ENCODE peak calls at places on chromosomes 7 and 10, in ten cellular contexts. W is SK-N-SH, F is GM23248, L is OCI-LY7, Y is hepatocyte, X is HCT116, S is PC-3, A is MM.1S, B is PC-9, I is GM23338. Z is an unnamed sample.

GRCh38 chr7:26423436-26423835 is 131.8 kb downstream of the SNX10 start:
- DNase-seq in W (no peak), F (no peak), L (no peak), Y (no peak), X (no peak), S (peak; percentile 40), A (no peak), B (peak; percentile 65), I (no peak), Z (no peak)

GRCh38 chr7:3260425-3260762 is 40.7 kb upstream of the SDK1 start:
- DNase-seq in W (no peak), F (peak; percentile 65), L (no peak), Y (peak; percentile 39), X (no peak), S (no peak), A (no peak), B (no peak), I (no peak), Z (no peak)

GRCh38 chr10:96833220-96834001 is 1.3 kb downstream of the LCOR start:
- DNase-seq in W (peak; percentile 47), F (peak; percentile 56), L (peak; percentile 31), Y (peak; percentile 43), X (no peak), S (no peak), A (no peak), B (no peak), I (peak; percentile 73), Z (peak; percentile 48)

GRCh38 chr7:96075510-96076349 is 246.2 kb downstream of the SLC25A13 start:
- DNase-seq in W (peak; percentile 91), F (peak; percentile 83), L (peak; percentile 25), Y (peak; percentile 87), X (peak; percentile 8), S (peak; percentile 71), A (peak; percentile 55), B (no peak), I (peak; percentile 86), Z (peak; percentile 77)

GRCh38 chr7:116522247-116522646 is 2.6 kb upstream of the CAV1 start:
- DNase-seq in W (no peak), F (peak; percentile 83), L (no peak), Y (no peak), X (peak; percentile 69), S (peak; percentile 88), A (no peak), B (peak; percentile 77), I (peak; percentile 66), Z (no peak)

GRCh38 chr10:14372616-14373015 is 41.9 kb upstream of the FRMD4A start:
- DNase-seq in W (no peak), F (no peak), L (no peak), Y (no peak), X (no peak), S (no peak), A (no peak), B (no peak), I (no peak), Z (no peak)

GRCh38 chr10:49594594-49594993 is 15.5 kb upstream of the SLC18A3 start:
- DNase-seq in W (peak; percentile 83), F (peak; percentile 86), L (peak; percentile 41), Y (peak; percentile 79), X (peak; percentile 37), S (peak; percentile 98), A (peak; percentile 42), B (no peak), I (peak; percentile 86), Z (peak; percentile 73)

GRCh38 chr7:84274029-84274638 is 79.5 kb upstream of the SEMA3A start:
- DNase-seq in W (peak; percentile 29), F (no peak), L (no peak), Y (no peak), X (no peak), S (no peak), A (peak; percentile 56), B (no peak), I (peak; percentile 60), Z (no peak)

GRCh38 chr10:62373995-62374861 is at the start of gene ZNF365:
- DNase-seq in W (peak; percentile 88), F (peak; percentile 79), L (no peak), Y (peak; percentile 68), X (peak; percentile 8), S (peak; percentile 89), A (peak; percentile 14), B (no peak), I (peak; percentile 78), Z (no peak)

GRCh38 chr10:17562572-17562971 is 54.6 kb downstream of the HACD1 start:
- DNase-seq in W (no peak), F (peak; percentile 15), L (no peak), Y (no peak), X (no peak), S (no peak), A (no peak), B (no peak), I (peak; percentile 31), Z (no peak)

GRCh38 chr7:2616973-2617709 is 14.6 kb upstream of the TTYH3 start:
- DNase-seq in W (no peak), F (no peak), L (no peak), Y (peak; percentile 30), X (no peak), S (no peak), A (no peak), B (no peak), I (no peak), Z (no peak)

GRCh38 chr7:30238721-30239441 is 45.5 kb upstream of the ZNRF2 start:
- DNase-seq in W (no peak), F (peak; percentile 66), L (peak; percentile 28), Y (peak; percentile 60), X (no peak), S (peak; percentile 95), A (peak; percentile 92), B (peak; percentile 96), I (no peak), Z (peak; percentile 94)

GRCh38 chr10:128147669-128148068 is 21.4 kb upstream of the MKI67 start:
- DNase-seq in W (no peak), F (peak; percentile 90), L (no peak), Y (no peak), X (no peak), S (peak; percentile 4), A (no peak), B (no peak), I (no peak), Z (no peak)

GRCh38 chr10:4503076-4503475 is 322.9 kb upstream of the AKR1E2 start:
- DNase-seq in W (no peak), F (peak; percentile 7), L (no peak), Y (no peak), X (no peak), S (no peak), A (no peak), B (no peak), I (peak; percentile 24), Z (no peak)

GRCh38 chr10:35857860-35858259 is 215.8 kb upstream of the FZD8 start:
- DNase-seq in W (no peak), F (no peak), L (no peak), Y (no peak), X (no peak), S (no peak), A (no peak), B (no peak), I (no peak), Z (no peak)

GRCh38 chr10:97683556-97684357 is 3.3 kb downstream of the AVPI1 start:
- DNase-seq in W (peak; percentile 63), F (peak; percentile 71), L (peak; percentile 14), Y (no peak), X (no peak), S (peak; percentile 42), A (no peak), B (peak; percentile 56), I (peak; percentile 31), Z (no peak)

GRCh38 chr7:98908585-98908984 is 30.3 kb downstream of the TRRAP start:
- DNase-seq in W (no peak), F (no peak), L (no peak), Y (no peak), X (no peak), S (no peak), A (no peak), B (no peak), I (no peak), Z (no peak)
- H3K9me2 ChIP-seq in W (no peaks in the 10 kb centered on the region), F (no peaks in the 10 kb centered on the region), L (no peaks in the 10 kb centered on the region), Y (no peaks in the 10 kb centered on the region), X (no peaks in the 10 kb centered on the region), S (no peaks in the 10 kb centered on the region), A (no peaks in the 10 kb centered on the region), B (no peaks in the 10 kb centered on the region), I (no peaks in the 10 kb centered on the region), Z (no peaks in the 10 kb centered on the region)

DNA sequence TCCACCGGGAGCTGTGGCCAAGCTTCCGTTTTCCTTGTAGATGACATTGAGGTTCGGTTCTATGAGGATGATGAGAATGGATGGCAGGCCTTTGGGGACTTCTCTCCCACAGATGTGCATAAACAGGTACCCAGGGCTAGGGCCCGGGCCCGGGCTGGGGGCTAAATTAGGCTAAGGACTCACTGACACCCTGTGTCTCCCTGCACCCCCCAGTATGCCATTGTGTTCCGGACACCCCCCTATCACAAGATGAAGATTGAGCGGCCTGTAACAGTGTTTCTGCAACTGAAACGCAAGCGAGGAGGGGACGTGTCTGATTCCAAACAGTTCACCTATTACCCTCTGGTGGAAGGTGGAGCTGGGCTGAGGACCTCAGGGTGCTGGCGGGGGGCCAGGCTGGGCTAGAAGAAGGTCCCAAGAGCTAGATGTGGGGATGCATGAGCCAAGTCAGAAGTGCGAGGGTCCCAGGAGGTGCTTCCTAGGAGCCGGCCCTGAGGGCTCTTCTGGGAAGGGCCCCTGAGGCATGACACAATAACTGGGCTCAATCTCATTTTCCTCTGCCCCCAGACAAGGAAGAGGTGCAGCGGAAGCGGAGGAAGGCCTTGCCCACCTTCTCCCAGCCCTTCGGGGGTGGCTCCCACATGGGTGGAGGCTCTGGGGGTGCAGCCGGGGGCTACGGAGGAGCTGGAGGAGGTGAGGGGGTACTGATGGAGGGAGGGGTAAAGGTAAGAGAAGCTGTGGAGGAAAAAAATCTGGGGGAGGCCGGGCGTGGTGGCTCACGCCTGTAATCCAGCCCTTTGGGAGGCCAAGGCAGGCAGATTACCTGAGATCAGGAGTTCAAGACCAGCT is 2.9 kb downstream of the NFKB2 start:
- DNase-seq in W (no peak), F (no peak), L (no peak), Y (no peak), X (no peak), S (no peak), A (no peak), B (no peak), I (no peak), Z (no peak)
- H3K4me3 ChIP-seq in W (no peak overlapping the region), F (peak overlapping the region; percentile 73), L (no peak overlapping the region), Y (no peak overlapping the region), X (peak overlapping the region; percentile 63), S (no peak overlapping the region), A (peak overlapping the region; percentile 31), B (no peak overlapping the region), I (peak overlapping the region; percentile 74), Z (peak overlapping the region; percentile 69)

GRCh38 chr7:54888067-54888735 is 129.2 kb upstream of the SEC61G start:
- DNase-seq in W (peak; percentile 73), F (peak; percentile 57), L (no peak), Y (no peak), X (no peak), S (no peak), A (no peak), B (no peak), I (peak; percentile 59), Z (no peak)
- H3K9me2 ChIP-seq in W (no peaks in the 10 kb centered on the region), F (no peaks in the 10 kb centered on the region), L (no peaks in the 10 kb centered on the region), Y (no peaks in the 10 kb centered on the region), X (no peaks in the 10 kb centered on the region), S (no peaks in the 10 kb centered on the region), A (no peaks in the 10 kb centered on the region), B (peaks cover 4% of the 10 kb centered on the region), I (no peaks in the 10 kb centered on the region), Z (no peaks in the 10 kb centered on the region)

GRCh38 chr10:66919248-66919647 is 6.6 kb upstream of the LRRTM3 start:
- DNase-seq in W (no peak), F (no peak), L (no peak), Y (no peak), X (no peak), S (peak; percentile 87), A (no peak), B (no peak), I (no peak), Z (no peak)

GRCh38 chr10:66916030-66916429 is 9.8 kb upstream of the LRRTM3 start:
- DNase-seq in W (no peak), F (no peak), L (no peak), Y (no peak), X (no peak), S (peak; percentile 94), A (no peak), B (no peak), I (no peak), Z (no peak)

GRCh38 chr10:66917104-66917503 is 8.7 kb upstream of the LRRTM3 start:
- DNase-seq in W (no peak), F (no peak), L (no peak), Y (no peak), X (no peak), S (no peak), A (no peak), B (no peak), I (peak; percentile 77), Z (no peak)
- H3K4me3 ChIP-seq in W (no peak overlapping the region), F (no peak overlapping the region), L (no peak overlapping the region), Y (no peak overlapping the region), X (no peak overlapping the region), S (no peak overlapping the region), A (no peak overlapping the region), B (no peak overlapping the region), I (no peak overlapping the region), Z (no peak overlapping the region)

Z was measured in Karpas-422.